ENCODE peak calls at places on chromosomes 2 and 18, in seven cellular contexts. I, L, Y, P, C, H and Q are unnamed samples.

GRCh38 chr2:98315957-98316356 is 30.3 kb upstream of the CNGA3 start:
- DNase-seq in I (no peak), L (no peak), P (no peak), H (no peak), C (no peak), Y (no peak), Q (no peak)

GRCh38 chr2:191910518-191910917 is 63.6 kb upstream of the CAVIN2 start:
- DNase-seq in Y (no peak), I (no peak), C (no peak), H (no peak), P (no peak), L (no peak), Q (no peak)

GRCh38 chr18:34600118-34600517 is 110.0 kb upstream of the DTNA start:
- DNase-seq in I (no peak), C (no peak), Y (no peak), H (no peak), L (no peak), P (no peak), Q (no peak)

GRCh38 chr2:191845248-191845715 is 1.6 kb downstream of the CAVIN2 start:
- DNase-seq in I (no peak), Y (peak; percentile 53), H (peak; percentile 44), C (no peak), P (no peak), L (peak; percentile 54), Q (no peak)

GRCh38 chr2:219571311-219572236 is at the start of gene OBSL1:
- DNase-seq in P (no peak), L (peak; percentile 94), Y (peak; percentile 77), I (peak; percentile 41), H (peak; percentile 91), C (peak; percentile 85), Q (peak; percentile 94)

GRCh38 chr2:238703436-238703835 is 144.4 kb upstream of the TWIST2 start:
- DNase-seq in C (no peak), L (no peak), H (no peak), P (no peak), I (no peak), Y (no peak), Q (no peak)

GRCh38 chr2:163664610-163665009 is 71.2 kb downstream of the FIGN start:
- DNase-seq in C (no peak), I (no peak), Y (no peak), L (no peak), H (no peak), P (no peak), Q (no peak)

GRCh38 chr2:173922068-173922467 is 43.1 kb downstream of the SP3 start:
- DNase-seq in H (no peak), P (no peak), L (no peak), I (no peak), C (no peak), Y (no peak), Q (no peak)

GRCh38 chr2:213229814-213230213 is 54.5 kb upstream of the SPAG16 start:
- DNase-seq in I (no peak), P (no peak), Y (no peak), L (no peak), C (no peak), H (no peak), Q (no peak)

GRCh38 chr18:76518543-76519155 is 23.6 kb upstream of the ZNF516 start:
- DNase-seq in C (no peak), Y (peak; percentile 59), L (peak; percentile 80), I (peak; percentile 20), H (peak; percentile 81), P (no peak), Q (no peak)

GRCh38 chr2:130332271-130333073 is 10.2 kb upstream of the IMP4 start:
- DNase-seq in P (no peak), C (peak; percentile 73), I (peak; percentile 79), L (peak; percentile 80), H (peak; percentile 89), Y (peak; percentile 80), Q (peak; percentile 67)

GRCh38 chr2:217840522-217840921 is 162.3 kb downstream of the TNS1 start:
- DNase-seq in L (no peak), P (no peak), H (no peak), I (no peak), Y (no peak), C (no peak), Q (peak; percentile 49)

GRCh38 chr2:2843969-2844548 is 513.0 kb upstream of the MYT1L start:
- DNase-seq in L (no peak), P (no peak), Y (no peak), C (no peak), H (no peak), I (no peak), Q (no peak)

GRCh38 chr2:193703411-193703810 is 1508.7 kb upstream of the TMEFF2 start:
- DNase-seq in I (no peak), C (no peak), H (no peak), L (no peak), P (no peak), Y (no peak), Q (no peak)

GRCh38 chr2:100653449-100654045 is 90.8 kb downstream of the PDCL3 start:
- DNase-seq in I (no peak), C (no peak), Y (no peak), L (no peak), P (no peak), H (no peak), Q (no peak)

GRCh38 chr2:22554453-22554852 is 830.5 kb upstream of the KLHL29 start:
- DNase-seq in I (no peak), C (no peak), Y (no peak), L (no peak), H (no peak), P (no peak), Q (no peak)

GRCh38 chr2:52423111-52423510 is 1344.5 kb upstream of the CHAC2 start:
- DNase-seq in H (no peak), I (no peak), C (no peak), L (no peak), Y (no peak), P (no peak), Q (no peak)

GRCh38 chr2:227707390-227707789 is 10.4 kb downstream of the SLC19A3 start:
- DNase-seq in C (no peak), P (no peak), H (no peak), Y (no peak), I (no peak), L (no peak), Q (no peak)

GRCh38 chr2:28691774-28692281 is 59.8 kb upstream of the PPP1CB start:
- DNase-seq in I (peak; percentile 38), P (no peak), C (peak; percentile 46), L (no peak), Y (no peak), H (peak; percentile 75), Q (no peak)

DNA sequence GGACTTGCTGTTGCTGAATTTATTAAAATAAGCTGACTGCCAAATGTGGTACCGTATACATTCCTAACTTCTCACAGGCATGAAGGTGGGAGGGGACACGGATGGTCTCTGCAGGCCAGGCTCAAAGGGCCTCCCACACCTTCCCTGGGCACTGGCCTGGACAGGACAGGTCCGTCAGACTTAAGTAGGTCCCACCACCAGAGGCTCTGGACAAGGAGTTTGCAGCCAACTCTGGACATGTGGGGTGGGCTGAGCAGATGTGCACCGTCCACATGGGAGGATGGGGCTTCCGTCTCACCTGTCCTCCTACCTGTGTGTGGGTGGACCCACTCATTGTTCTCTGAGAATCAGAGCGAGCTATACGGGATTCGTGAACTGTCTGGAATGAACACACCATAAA is 8.2 kb downstream of the ODC1 start:
- DNase-seq in H (no peak), C (no peak), Y (no peak), P (no peak), I (no peak), L (no peak), Q (no peak)
- H3K36me3 ChIP-seq in H (peaks cover 28% of the 10 kb centered on the region), C (peaks cover 34% of the 10 kb centered on the region), Y (peaks cover 61% of the 10 kb centered on the region), P (peaks cover 50% of the 10 kb centered on the region), I (peaks cover 38% of the 10 kb centered on the region), L (no peaks in the 10 kb centered on the region), Q (peaks cover 50% of the 10 kb centered on the region)

GRCh38 chr2:64288321-64288931 is 144.2 kb upstream of the PELI1 start:
- DNase-seq in P (no peak), H (no peak), I (no peak), L (no peak), Y (no peak), C (no peak), Q (no peak)
- H3K27ac ChIP-seq in P (no peak overlapping the region), H (no peak overlapping the region), I (peak overlapping the region; percentile 1), L (no peak overlapping the region), Y (peak overlapping the region; percentile 25), C (no peak overlapping the region), Q (no peak overlapping the region)

GRCh38 chr2:240809276-240809675 is 10.7 kb downstream of the KIF1A start:
- DNase-seq in P (no peak), Y (no peak), H (no peak), C (no peak), L (no peak), I (peak; percentile 3), Q (peak; percentile 22)

GRCh38 chr2:240810199-240810598 is 9.8 kb downstream of the KIF1A start:
- DNase-seq in P (no peak), L (no peak), Y (no peak), C (no peak), I (no peak), H (no peak), Q (no peak)

GRCh38 chr2:240806459-240806858 is 13.6 kb downstream of the KIF1A start:
- DNase-seq in Y (no peak), P (no peak), I (no peak), H (no peak), C (no peak), L (no peak), Q (no peak)

GRCh38 chr2:240803191-240803590 is 16.8 kb downstream of the KIF1A start:
- DNase-seq in L (no peak), H (no peak), I (no peak), P (no peak), C (no peak), Y (no peak), Q (no peak)

DNA sequence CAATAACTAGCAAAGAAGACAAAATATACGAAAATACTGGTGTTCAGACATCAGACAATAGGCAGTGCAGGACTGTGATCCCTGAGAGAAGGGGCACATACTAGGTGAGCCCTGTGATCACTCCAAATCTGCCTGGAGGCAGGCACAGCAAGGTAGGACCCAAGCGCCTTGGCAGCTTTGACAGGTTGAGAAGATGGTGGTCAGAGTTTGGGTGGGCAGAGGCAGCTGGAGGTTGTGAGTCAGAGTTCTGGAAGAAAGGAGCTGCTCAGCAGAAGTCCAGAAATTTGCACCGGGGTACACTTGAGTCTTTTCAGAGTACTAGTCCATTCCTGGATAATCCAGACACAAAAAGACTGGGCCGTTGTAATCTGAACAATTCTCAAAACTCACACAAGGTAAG is 14.0 kb downstream of the KIF1A start:
- DNase-seq in H (no peak), C (no peak), I (no peak), L (no peak), Y (no peak), P (no peak), Q (peak; percentile 4)
- H3K4me3 ChIP-seq in H (no peak overlapping the region), C (no peak overlapping the region), I (no peak overlapping the region), L (no peak overlapping the region), Y (no peak overlapping the region), P (no peak overlapping the region), Q (no peak overlapping the region)

GRCh38 chr2:46477912-46478311 is 1.5 kb upstream of the TMEM247 start:
- DNase-seq in C (no peak), L (no peak), Y (no peak), H (no peak), P (no peak), I (no peak), Q (no peak)
- H3K36me3 ChIP-seq in C (no peaks in the 10 kb centered on the region), L (no peaks in the 10 kb centered on the region), Y (no peaks in the 10 kb centered on the region), H (no peaks in the 10 kb centered on the region), P (no peaks in the 10 kb centered on the region), I (no peaks in the 10 kb centered on the region), Q (no peaks in the 10 kb centered on the region)